ENCODE peak calls at places on chromosomes 6 and 20, in four cellular contexts. T, L, D and Z are unnamed samples.

GRCh38 chr6:166313255-166314070 is 5.3 kb upstream of the PRR18 start:
- DNase-seq in T (peak; percentile 78), L (no peak), D (peak; percentile 67), Z (peak; percentile 46)

GRCh38 chr20:6866741-6867140 is 99.3 kb downstream of the BMP2 start:
- DNase-seq in T (no peak), L (no peak), D (no peak), Z (no peak)

GRCh38 chr6:75273009-75273408 is 11.6 kb downstream of the TMEM30A start:
- DNase-seq in T (no peak), L (no peak), D (no peak), Z (no peak)

GRCh38 chr6:121848523-121849255 is 413.2 kb downstream of the GJA1 start:
- DNase-seq in T (no peak), L (no peak), D (no peak), Z (no peak)

GRCh38 chr20:36872857-36873256 is 3.1 kb upstream of the TLDC2 start:
- DNase-seq in T (no peak), L (no peak), D (peak; percentile 46), Z (no peak)

GRCh38 chr20:41181567-41181966 is 44.2 kb downstream of the PLCG1 start:
- DNase-seq in T (peak; percentile 56), L (no peak), D (no peak), Z (peak; percentile 22)

GRCh38 chr6:106963544-106963943 is 11.0 kb downstream of the CD24 start:
- DNase-seq in T (no peak), L (no peak), D (no peak), Z (no peak)

GRCh38 chr20:61173966-61174725 is 77.9 kb upstream of the CDH4 start:
- DNase-seq in T (peak; percentile 50), L (no peak), D (no peak), Z (no peak)

GRCh38 chr6:155273438-155273837 is 9.6 kb downstream of the CLDN20 start:
- DNase-seq in T (no peak), L (no peak), D (no peak), Z (no peak)

GRCh38 chr6:20129290-20130088 is 82.8 kb downstream of the MBOAT1 start:
- DNase-seq in T (no peak), L (no peak), D (no peak), Z (no peak)

GRCh38 chr6:122118945-122119506 is 280.4 kb upstream of the HSF2 start:
- DNase-seq in T (no peak), L (no peak), D (no peak), Z (no peak)

GRCh38 chr6:15623282-15624116 is 39.3 kb downstream of the DTNBP1 start:
- DNase-seq in T (no peak), L (no peak), D (no peak), Z (no peak)

GRCh38 chr6:108896111-108896661 is 48.0 kb downstream of the ARMC2 start:
- DNase-seq in T (no peak), L (no peak), D (no peak), Z (no peak)

GRCh38 chr20:47784599-47785320 is 521 bp downstream of the SULF2 start:
- DNase-seq in T (peak; percentile 87), L (peak; percentile 69), D (peak; percentile 60), Z (no peak)

GRCh38 chr6:165092881-165093595 is 216.4 kb downstream of the C6orf118 start:
- DNase-seq in T (no peak), L (no peak), D (no peak), Z (no peak)

GRCh38 chr6:72522735-72523141 is 99.1 kb upstream of the KCNQ5 start:
- DNase-seq in T (no peak), L (no peak), D (no peak), Z (no peak)

GRCh38 chr6:31158863-31159855 is 770 bp downstream of the TCF19 start:
- DNase-seq in T (no peak), L (no peak), D (no peak), Z (no peak)

GRCh38 chr6:44297063-44298038 is 15.8 kb downstream of the AARS2 start:
- DNase-seq in T (peak; percentile 82), L (no peak), D (peak; percentile 53), Z (no peak)

GRCh38 chr20:33337531-33338165 is 54.6 kb downstream of the BPIFB1 start:
- DNase-seq in T (no peak), L (peak; percentile 3), D (no peak), Z (no peak)

GRCh38 chr6:154805288-154805911 is 72.2 kb downstream of the SCAF8 start:
- DNase-seq in T (no peak), L (no peak), D (no peak), Z (no peak)

GRCh38 chr6:120648713-120649112 is 685.6 kb downstream of the TBC1D32 start:
- DNase-seq in T (no peak), L (no peak), D (no peak), Z (no peak)

GRCh38 chr6:107819217-107819616 is 4.9 kb downstream of the SCML4 start:
- DNase-seq in T (no peak), L (no peak), D (no peak), Z (no peak)

GRCh38 chr6:3137057-3137777 is 18.7 kb downstream of the BPHL start:
- DNase-seq in T (no peak), L (no peak), D (no peak), Z (no peak)

GRCh38 chr20:21513181-21513663 is 642 bp downstream of the NKX2-2 start:
- DNase-seq in T (no peak), L (no peak), D (no peak), Z (no peak)

GRCh38 chr20:46721476-46721875 is 12.0 kb downstream of the SLC2A10 start:
- DNase-seq in T (no peak), L (no peak), D (no peak), Z (no peak)

GRCh38 chr6:146875927-146876270 is 277.1 kb downstream of the ADGB start:
- DNase-seq in T (no peak), L (no peak), D (no peak), Z (no peak)

GRCh38 chr6:159201336-159201735 is 32.1 kb downstream of the FNDC1 start:
- DNase-seq in T (no peak), L (no peak), D (no peak), Z (no peak)

GRCh38 chr6:111485316-111485715 is 2.3 kb upstream of the REV3L start:
- DNase-seq in T (no peak), L (no peak), D (no peak), Z (no peak)

GRCh38 chr20:56360133-56360898 is 1.5 kb downstream of the FAM210B start:
- DNase-seq in T (no peak), L (no peak), D (peak; percentile 80), Z (peak; percentile 23)
- H3K4me3 ChIP-seq in T (no peak overlapping the region), L (peak overlapping the region; percentile 83), D (peak overlapping the region; percentile 81), Z (peak overlapping the region; percentile 81)

GRCh38 chr6:125808591-125808990 is 17.8 kb downstream of the NCOA7 start:
- DNase-seq in T (no peak), L (no peak), D (no peak), Z (no peak)

GRCh38 chr6:125809771-125810315 is 19.1 kb downstream of the NCOA7 start:
- DNase-seq in T (no peak), L (no peak), D (no peak), Z (no peak)

GRCh38 chr6:125812394-125813231 is 21.9 kb downstream of the NCOA7 start:
- DNase-seq in T (no peak), L (no peak), D (no peak), Z (no peak)

GRCh38 chr6:125811259-125811658 is 20.5 kb downstream of the NCOA7 start:
- DNase-seq in T (no peak), L (no peak), D (no peak), Z (no peak)

DNA sequence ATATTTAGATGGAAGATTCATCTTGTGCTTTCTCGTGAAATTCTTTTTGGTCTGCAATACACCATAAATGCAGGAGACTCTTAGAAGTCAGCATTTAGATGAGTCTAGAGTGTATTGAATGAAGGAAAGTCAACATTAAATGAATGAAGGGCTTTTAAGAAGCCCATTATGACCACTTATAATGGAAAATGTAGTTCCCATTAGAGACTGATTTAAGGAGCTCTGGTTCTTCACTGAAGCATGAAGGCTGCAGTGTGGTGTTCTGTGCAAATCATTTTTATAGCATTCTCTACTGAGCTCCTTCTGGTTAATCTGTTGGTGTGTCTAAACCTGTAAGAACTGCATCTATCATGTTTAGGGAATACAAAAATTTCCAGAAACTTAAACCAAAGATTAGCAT is 19.7 kb downstream of the NCOA7 start:
- DNase-seq in T (no peak), L (no peak), D (no peak), Z (no peak)
- H3K4me3 ChIP-seq in T (no peak overlapping the region), L (no peak overlapping the region), D (no peak overlapping the region), Z (no peak overlapping the region)

GRCh38 chr6:137863126-137863996 is 3.7 kb upstream of the TNFAIP3 start:
- DNase-seq in T (no peak), L (no peak), D (no peak), Z (no peak)

GRCh38 chr6:137864812-137865508 is 2.1 kb upstream of the TNFAIP3 start:
- DNase-seq in T (no peak), L (no peak), D (no peak), Z (no peak)

GRCh38 chr6:137861550-137862337 is 5.3 kb upstream of the TNFAIP3 start:
- DNase-seq in T (no peak), L (no peak), D (no peak), Z (no peak)

GRCh38 chr6:137860394-137861005 is 6.6 kb upstream of the TNFAIP3 start:
- DNase-seq in T (no peak), L (no peak), D (no peak), Z (no peak)

DNA sequence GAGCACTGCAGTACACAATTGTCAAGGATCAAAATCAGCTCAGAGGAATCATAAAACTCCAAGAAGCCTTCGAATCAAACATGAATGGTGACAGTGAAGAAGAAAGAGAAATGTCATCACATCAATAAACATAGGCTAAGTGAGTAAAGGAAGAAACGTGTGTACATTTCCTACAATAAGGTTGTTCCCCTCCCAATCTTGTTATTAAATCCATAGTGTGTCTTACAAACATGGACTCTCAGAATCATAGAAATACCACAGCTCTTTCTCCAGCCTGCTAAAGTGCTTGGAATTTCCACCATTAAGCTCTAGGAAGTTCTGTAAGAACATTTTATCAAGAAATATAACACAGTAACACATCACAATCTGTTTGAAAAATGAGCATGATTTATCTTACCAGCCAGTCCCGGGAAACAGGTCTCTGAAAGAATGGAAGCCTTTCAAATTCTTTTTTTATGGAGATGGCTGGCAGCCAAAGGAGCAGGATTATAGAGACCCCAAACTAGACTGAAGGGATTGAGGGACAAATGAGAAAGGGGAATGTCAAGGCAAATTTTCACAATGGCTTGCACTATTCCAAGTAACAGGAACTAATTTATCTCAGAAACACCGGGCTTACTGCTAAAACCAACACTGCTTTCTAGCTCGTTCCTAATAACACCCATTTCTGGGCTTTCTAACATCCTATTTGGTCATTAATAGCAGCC is 4.5 kb upstream of the TNFAIP3 start:
- DNase-seq in T (no peak), L (no peak), D (no peak), Z (no peak)
- H3K4me3 ChIP-seq in T (no peak overlapping the region), L (no peak overlapping the region), D (no peak overlapping the region), Z (no peak overlapping the region)

GRCh38 chr6:26501482-26501986 is 1.4 kb downstream of the BTN1A1 start:
- DNase-seq in T (peak; percentile 88), L (peak; percentile 72), D (peak; percentile 56), Z (peak; percentile 86)

GRCh38 chr6:26500102-26500501 is at the start of gene BTN1A1:
- DNase-seq in T (no peak), L (no peak), D (no peak), Z (no peak)

GRCh38 chr6:26507658-26508057 is 7.6 kb downstream of the BTN1A1 start:
- DNase-seq in T (no peak), L (no peak), D (no peak), Z (no peak)

GRCh38 chr6:26497610-26498009 is 2.5 kb upstream of the BTN1A1 start:
- DNase-seq in T (no peak), L (no peak), D (no peak), Z (no peak)

DNA sequence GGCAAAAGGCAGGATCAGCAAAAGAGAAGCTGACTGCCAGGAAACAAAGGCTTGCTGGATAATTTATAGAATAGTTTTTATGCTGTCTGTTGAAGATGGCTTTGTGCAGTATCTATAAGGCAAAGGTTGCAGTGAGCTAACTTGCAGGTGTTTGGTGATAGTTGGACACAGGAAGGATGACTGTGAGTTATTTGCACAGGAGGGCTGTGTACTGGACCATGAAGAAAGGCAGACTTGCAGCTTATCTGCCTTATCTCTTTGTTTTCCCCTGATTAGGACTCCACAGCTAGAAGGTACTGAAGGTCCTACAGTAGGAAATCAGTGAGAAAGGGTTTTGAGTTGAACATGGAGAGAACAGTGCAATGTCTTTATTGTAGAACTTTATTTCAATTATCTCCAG is 2.1 kb downstream of the BTN1A1 start:
- DNase-seq in T (no peak), L (no peak), D (no peak), Z (no peak)
- H3K4me3 ChIP-seq in T (no peak overlapping the region), L (no peak overlapping the region), D (no peak overlapping the region), Z (peak overlapping the region; percentile 34)